ENCODE peak calls at places on chromosomes 2 and 18, in four cellular contexts. One of them, this sample, is unnamed.

GRCh38 chr2:231189571-231190495 is 8.6 kb upstream of the ARMC9 start:
- DNase-seq in GM23248: peak; percentile 51
- DNase-seq in K562: no peak
- DNase-seq in fibroblast of lung: peak; percentile 30
- DNase-seq in this sample: no peak

GRCh38 chr2:39667142-39667880 is 1.6 kb downstream of the TMEM178A start:
- DNase-seq in fibroblast of lung: no peak
- DNase-seq in GM23248: no peak
- DNase-seq in K562: no peak
- DNase-seq in this sample: no peak

GRCh38 chr2:121286506-121286905 is 1.5 kb upstream of the TFCP2L1 start:
- DNase-seq in fibroblast of lung: no peak
- DNase-seq in GM23248: no peak
- DNase-seq in K562: no peak
- DNase-seq in this sample: no peak

GRCh38 chr18:58338141-58338540 is 290.8 kb downstream of the ALPK2 start:
- DNase-seq in GM23248: no peak
- DNase-seq in fibroblast of lung: no peak
- DNase-seq in K562: no peak
- DNase-seq in this sample: no peak

GRCh38 chr18:28469946-28470345 is 293.0 kb upstream of the CDH2 start:
- DNase-seq in GM23248: peak; percentile 7
- DNase-seq in K562: no peak
- DNase-seq in fibroblast of lung: peak; percentile 53
- DNase-seq in this sample: no peak

GRCh38 chr18:62555135-62555534 is 32.3 kb downstream of the ZCCHC2 start:
- DNase-seq in K562: peak; percentile 19
- DNase-seq in GM23248: peak; percentile 46
- DNase-seq in fibroblast of lung: peak; percentile 31
- DNase-seq in this sample: peak; percentile 7

GRCh38 chr2:29113891-29114321 is 1.3 kb upstream of the CLIP4 start:
- DNase-seq in GM23248: peak; percentile 87
- DNase-seq in K562: no peak
- DNase-seq in fibroblast of lung: peak; percentile 83
- DNase-seq in this sample: peak; percentile 65

GRCh38 chr2:44941551-44942234 is at the start of gene SIX3:
- DNase-seq in fibroblast of lung: peak; percentile 84
- DNase-seq in GM23248: peak; percentile 58
- DNase-seq in K562: no peak
- DNase-seq in this sample: peak; percentile 53

GRCh38 chr2:69026026-69026425 is 13.0 kb downstream of the ANTXR1 start:
- DNase-seq in K562: peak; percentile 39
- DNase-seq in fibroblast of lung: no peak
- DNase-seq in GM23248: peak; percentile 50
- DNase-seq in this sample: peak; percentile 25

GRCh38 chr18:36457683-36458082 is 160.2 kb downstream of the FHOD3 start:
- DNase-seq in GM23248: no peak
- DNase-seq in fibroblast of lung: no peak
- DNase-seq in K562: no peak
- DNase-seq in this sample: no peak

GRCh38 chr2:169619946-169620345 is 35.8 kb downstream of the PPIG start:
- DNase-seq in GM23248: peak; percentile 6
- DNase-seq in K562: no peak
- DNase-seq in fibroblast of lung: peak; percentile 32
- DNase-seq in this sample: peak; percentile 4

GRCh38 chr2:162731917-162732804 is 106.4 kb downstream of the KCNH7 start:
- DNase-seq in fibroblast of lung: no peak
- DNase-seq in GM23248: no peak
- DNase-seq in K562: no peak
- DNase-seq in this sample: no peak

GRCh38 chr2:202261531-202261930 is 4.0 kb upstream of the NOP58 start:
- DNase-seq in K562: no peak
- DNase-seq in GM23248: peak; percentile 72
- DNase-seq in fibroblast of lung: peak; percentile 42
- DNase-seq in this sample: peak; percentile 44

GRCh38 chr18:74249181-74249968 is 42.4 kb downstream of the CYB5A start:
- DNase-seq in fibroblast of lung: peak; percentile 40
- DNase-seq in K562: no peak
- DNase-seq in GM23248: peak; percentile 94
- DNase-seq in this sample: peak; percentile 65

GRCh38 chr2:30747206-30747605 is 60.0 kb downstream of the CAPN13 start:
- DNase-seq in GM23248: no peak
- DNase-seq in fibroblast of lung: no peak
- DNase-seq in K562: no peak
- DNase-seq in this sample: no peak
- H3K27me3 ChIP-seq in GM23248: peaks cover 21% of the 10 kb centered on the region
- H3K27me3 ChIP-seq in fibroblast of lung: no peaks in the 10 kb centered on the region
- H3K27me3 ChIP-seq in K562: peaks cover 6% of the 10 kb centered on the region
- H3K27me3 ChIP-seq in this sample: peaks cover 42% of the 10 kb centered on the region

GRCh38 chr2:9247177-9247576 is 40.6 kb downstream of the ASAP2 start:
- DNase-seq in fibroblast of lung: no peak
- DNase-seq in GM23248: no peak
- DNase-seq in K562: no peak
- DNase-seq in this sample: no peak
- H3K9ac ChIP-seq in fibroblast of lung: no peak overlapping the region
- H3K9ac ChIP-seq in GM23248: no peak overlapping the region
- H3K9ac ChIP-seq in K562: no peak overlapping the region
- H3K9ac ChIP-seq in this sample: no peak overlapping the region

DNA sequence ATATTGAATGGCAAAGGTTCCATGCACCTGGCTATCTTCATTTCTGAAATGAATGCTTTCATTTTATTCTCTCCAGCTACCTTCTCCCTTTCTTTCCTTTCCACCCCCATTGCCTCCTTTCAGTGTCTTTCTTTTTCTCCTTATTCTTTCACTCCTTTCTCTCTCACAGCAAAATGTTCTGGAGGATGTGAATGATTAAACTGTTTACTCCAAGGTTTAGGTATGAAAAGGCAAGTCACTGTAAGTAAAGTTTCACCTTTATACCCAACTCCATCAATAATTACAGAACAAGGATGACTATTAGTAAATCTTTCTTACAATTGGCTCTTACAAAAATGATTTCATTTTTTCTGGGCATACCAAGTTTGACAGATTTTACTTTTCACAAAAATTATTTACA is 4.3 kb downstream of the PAX8 start:
- DNase-seq in GM23248: no peak
- DNase-seq in fibroblast of lung: no peak
- DNase-seq in K562: no peak
- DNase-seq in this sample: no peak
- H3K27me3 ChIP-seq in GM23248: peaks cover 52% of the 10 kb centered on the region
- H3K27me3 ChIP-seq in fibroblast of lung: peaks cover 89% of the 10 kb centered on the region
- H3K27me3 ChIP-seq in K562: peaks cover 31% of the 10 kb centered on the region
- H3K27me3 ChIP-seq in this sample: peaks cover 75% of the 10 kb centered on the region

GRCh38 chr18:23400918-23401317 is 52.2 kb upstream of the RIOK3 start:
- DNase-seq in GM23248: no peak
- DNase-seq in K562: no peak
- DNase-seq in fibroblast of lung: no peak
- DNase-seq in this sample: no peak
- H3K9ac ChIP-seq in GM23248: no peak overlapping the region
- H3K9ac ChIP-seq in K562: no peak overlapping the region
- H3K9ac ChIP-seq in fibroblast of lung: no peak overlapping the region
- H3K9ac ChIP-seq in this sample: no peak overlapping the region

GRCh38 chr18:68854786-68855391 is 57.0 kb downstream of the CCDC102B start:
- DNase-seq in GM23248: no peak
- DNase-seq in fibroblast of lung: no peak
- DNase-seq in K562: no peak
- DNase-seq in this sample: no peak
- H3K27me3 ChIP-seq in GM23248: no peaks in the 10 kb centered on the region
- H3K27me3 ChIP-seq in fibroblast of lung: no peaks in the 10 kb centered on the region
- H3K27me3 ChIP-seq in K562: no peaks in the 10 kb centered on the region
- H3K27me3 ChIP-seq in this sample: no peaks in the 10 kb centered on the region

GRCh38 chr2:130795431-130795830 is 40.1 kb downstream of the AMER3 start:
- DNase-seq in fibroblast of lung: no peak
- DNase-seq in K562: no peak
- DNase-seq in GM23248: no peak
- DNase-seq in this sample: no peak

GRCh38 chr2:130797493-130798435 is 39.0 kb upstream of the ARHGEF4 start:
- DNase-seq in K562: peak; percentile 91
- DNase-seq in fibroblast of lung: peak; percentile 76
- DNase-seq in GM23248: peak; percentile 96
- DNase-seq in this sample: peak; percentile 98

GRCh38 chr2:130796280-130796679 is 40.4 kb upstream of the ARHGEF4 start:
- DNase-seq in fibroblast of lung: no peak
- DNase-seq in GM23248: no peak
- DNase-seq in K562: no peak
- DNase-seq in this sample: no peak

GRCh38 chr2:130799295-130799694 is 37.4 kb upstream of the ARHGEF4 start:
- DNase-seq in K562: no peak
- DNase-seq in fibroblast of lung: no peak
- DNase-seq in GM23248: no peak
- DNase-seq in this sample: no peak

DNA sequence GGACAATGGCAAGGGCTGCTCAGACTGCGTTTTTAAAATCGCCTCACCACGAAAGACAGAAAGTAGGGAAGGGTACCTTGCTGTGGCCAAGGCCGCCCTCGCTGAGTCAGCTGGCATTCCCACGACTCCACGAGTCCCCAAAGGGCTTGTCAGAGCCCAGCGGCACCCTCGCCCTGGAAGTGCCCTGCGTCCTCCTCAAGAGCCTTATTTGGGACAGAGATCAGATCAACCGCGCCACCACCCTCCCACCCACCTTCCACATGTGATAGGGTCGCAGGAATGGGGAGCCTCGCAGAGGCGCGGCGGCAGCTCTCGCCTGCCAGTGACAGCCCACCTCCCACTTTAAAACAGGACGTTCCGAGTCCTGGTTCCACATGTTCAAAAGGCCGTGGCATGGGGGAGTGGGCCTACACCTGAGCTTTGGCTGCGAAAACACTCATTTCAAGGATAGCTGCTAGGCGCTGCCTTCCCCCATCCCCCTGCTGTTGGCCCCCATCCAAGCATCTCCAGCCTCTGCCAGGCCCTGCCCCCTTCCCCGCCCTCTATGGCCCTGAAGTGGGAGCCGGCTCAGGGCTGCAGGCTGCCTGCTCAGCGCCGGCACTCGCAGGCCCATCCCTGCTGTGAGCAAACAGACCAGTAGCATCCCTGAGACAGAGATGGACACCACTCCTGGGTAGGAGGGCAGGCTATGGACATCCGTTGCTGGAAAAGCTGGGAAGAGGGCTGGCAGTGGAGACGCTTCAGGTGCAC is 38.1 kb upstream of the ARHGEF4 start:
- DNase-seq in fibroblast of lung: peak; percentile 13
- DNase-seq in GM23248: peak; percentile 33
- DNase-seq in K562: no peak
- DNase-seq in this sample: peak; percentile 7
- H3K9ac ChIP-seq in fibroblast of lung: no peak overlapping the region
- H3K9ac ChIP-seq in GM23248: peak overlapping the region; percentile 86
- H3K9ac ChIP-seq in K562: no peak overlapping the region
- H3K9ac ChIP-seq in this sample: peak overlapping the region; percentile 92

GRCh38 chr18:45505497-45506206 is 109.6 kb upstream of the SLC14A2 start:
- DNase-seq in fibroblast of lung: peak; percentile 36
- DNase-seq in GM23248: peak; percentile 23
- DNase-seq in K562: no peak
- DNase-seq in this sample: peak; percentile 87
- H3K27me3 ChIP-seq in fibroblast of lung: peaks cover 11% of the 10 kb centered on the region
- H3K27me3 ChIP-seq in GM23248: peaks cover 15% of the 10 kb centered on the region
- H3K27me3 ChIP-seq in K562: no peaks in the 10 kb centered on the region
- H3K27me3 ChIP-seq in this sample: no peaks in the 10 kb centered on the region

DNA sequence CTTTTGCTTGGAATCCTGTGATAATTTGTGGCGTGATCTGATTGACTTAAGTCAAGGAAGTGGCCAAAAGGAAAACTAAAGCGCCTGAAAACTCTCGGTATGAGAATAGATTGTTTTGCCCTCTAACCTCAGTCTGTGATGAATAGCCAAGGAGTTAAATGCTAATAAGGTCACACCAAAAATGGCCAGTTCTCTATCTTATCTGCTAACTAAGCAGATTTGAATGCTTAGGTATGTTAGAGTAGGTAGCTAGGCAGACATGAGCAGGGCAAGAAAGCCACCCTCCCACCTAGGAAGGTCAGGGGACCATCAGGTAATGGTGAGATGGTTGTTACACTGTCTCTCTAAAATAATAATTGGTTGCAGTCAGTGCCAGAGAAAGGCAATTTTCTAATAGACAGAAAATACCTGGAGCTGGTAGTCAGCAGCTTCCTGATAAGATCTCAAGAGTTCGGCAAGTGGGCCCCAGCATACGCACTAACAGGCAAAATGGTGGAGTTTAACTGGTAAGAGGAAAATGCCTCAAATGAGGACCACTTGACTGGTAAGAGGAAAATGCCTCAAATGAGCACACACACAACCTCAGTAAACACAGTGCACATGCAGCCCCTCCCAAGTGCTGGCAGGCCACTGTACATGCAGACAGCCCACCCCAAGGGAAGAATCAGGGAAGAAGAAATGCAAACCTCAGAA is 468.4 kb downstream of the MBD2 start:
- DNase-seq in K562: no peak
- DNase-seq in fibroblast of lung: no peak
- DNase-seq in GM23248: no peak
- DNase-seq in this sample: no peak
- H3K9ac ChIP-seq in K562: no peak overlapping the region
- H3K9ac ChIP-seq in fibroblast of lung: no peak overlapping the region
- H3K9ac ChIP-seq in GM23248: no peak overlapping the region
- H3K9ac ChIP-seq in this sample: no peak overlapping the region